ENCODE peak calls at places on chromosomes 4 and X, in four cellular contexts. D, B, R and T are unnamed samples.

GRCh38 chrX:11665144-11666040 is at the start of gene ARHGAP6:
- DNase-seq in D (peak), B (no peak), R (no peak), T (peak)

GRCh38 chrX:136528645-136529315 is 3.2 kb upstream of the VGLL1 start:
- DNase-seq in D (no peak), B (no peak), R (no peak), T (no peak)

GRCh38 chr4:53586121-53586816 is 5.0 kb downstream of the LNX1 start:
- DNase-seq in D (no peak), B (no peak), R (peak), T (peak)

GRCh38 chr4:80876810-80877209 is 153.7 kb upstream of the BMP3 start:
- DNase-seq in D (no peak), B (no peak), R (no peak), T (no peak)

GRCh38 chr4:7357296-7357680 is 77.4 kb downstream of the PSAPL1 start:
- DNase-seq in D (no peak), B (no peak), R (no peak), T (no peak)

GRCh38 chr4:98491862-98492554 is 166.4 kb downstream of the TSPAN5 start:
- DNase-seq in D (no peak), B (no peak), R (no peak), T (peak)

GRCh38 chrX:112819813-112820212 is 20.8 kb downstream of the AMOT start:
- DNase-seq in D (no peak), B (no peak), R (no peak), T (no peak)

GRCh38 chr4:147901388-147901787 is 169.5 kb downstream of the ARHGAP10 start:
- DNase-seq in D (no peak), B (no peak), R (no peak), T (no peak)

GRCh38 chr4:83862471-83862870 is 326.6 kb downstream of the GPAT3 start:
- DNase-seq in D (no peak), B (no peak), R (no peak), T (no peak)

GRCh38 chrX:54419559-54420302 is 20.5 kb upstream of the TSR2 start:
- DNase-seq in D (no peak), B (no peak), R (no peak), T (no peak)

GRCh38 chrX:29728639-29729038 is 486.7 kb upstream of the MAGEB2 start:
- DNase-seq in D (no peak), B (no peak), R (no peak), T (no peak)